ENCODE peak calls at places on chromosomes 5 and 9, in six cellular contexts. One of them, this sample, is unnamed.
A peak's percentile ranks its signal among the peaks of the same experiment; 100 is the strongest.

GRCh38 chr5:167658890-167659289 is 632.6 kb upstream of the WWC1 start:
- DNase-seq in CD8-positive, alpha-beta T cell: no peak
- DNase-seq in lower lobe of right lung: no peak
- DNase-seq in uterus: no peak
- DNase-seq in heart right ventricle: no peak
- DNase-seq in PC-9: no peak
- DNase-seq in this sample: no peak

GRCh38 chr5:103041071-103041676 is 78.8 kb downstream of the GIN1 start:
- DNase-seq in PC-9: peak; percentile 57
- DNase-seq in heart right ventricle: no peak
- DNase-seq in CD8-positive, alpha-beta T cell: no peak
- DNase-seq in uterus: no peak
- DNase-seq in lower lobe of right lung: no peak
- DNase-seq in this sample: no peak

GRCh38 chr9:16825971-16826370 is 44.5 kb downstream of the BNC2 start:
- DNase-seq in CD8-positive, alpha-beta T cell: no peak
- DNase-seq in PC-9: no peak
- DNase-seq in lower lobe of right lung: no peak
- DNase-seq in uterus: no peak
- DNase-seq in heart right ventricle: no peak
- DNase-seq in this sample: no peak

GRCh38 chr9:107932036-107932435 is 442.5 kb upstream of the KLF4 start:
- DNase-seq in PC-9: no peak
- DNase-seq in uterus: no peak
- DNase-seq in lower lobe of right lung: no peak
- DNase-seq in CD8-positive, alpha-beta T cell: no peak
- DNase-seq in heart right ventricle: no peak
- DNase-seq in this sample: no peak

GRCh38 chr9:134426436-134426835 is 100.2 kb downstream of the RXRA start:
- DNase-seq in CD8-positive, alpha-beta T cell: no peak
- DNase-seq in heart right ventricle: no peak
- DNase-seq in uterus: no peak
- DNase-seq in lower lobe of right lung: no peak
- DNase-seq in PC-9: no peak
- DNase-seq in this sample: no peak

GRCh38 chr5:129392681-129393080 is 67.4 kb upstream of the ADAMTS19 start:
- DNase-seq in CD8-positive, alpha-beta T cell: no peak
- DNase-seq in lower lobe of right lung: no peak
- DNase-seq in uterus: no peak
- DNase-seq in PC-9: no peak
- DNase-seq in heart right ventricle: no peak
- DNase-seq in this sample: no peak

GRCh38 chr9:78972303-78973002 is 599.3 kb upstream of the TLE4 start:
- DNase-seq in heart right ventricle: no peak
- DNase-seq in lower lobe of right lung: no peak
- DNase-seq in PC-9: no peak
- DNase-seq in uterus: no peak
- DNase-seq in CD8-positive, alpha-beta T cell: no peak
- DNase-seq in this sample: no peak

GRCh38 chr5:152259702-152260101 is 145.4 kb downstream of the NMUR2 start:
- DNase-seq in lower lobe of right lung: no peak
- DNase-seq in uterus: no peak
- DNase-seq in CD8-positive, alpha-beta T cell: no peak
- DNase-seq in PC-9: no peak
- DNase-seq in heart right ventricle: peak; percentile 9
- DNase-seq in this sample: no peak

GRCh38 chr5:95446560-95447221 is 55.5 kb downstream of the FAM81B start:
- DNase-seq in lower lobe of right lung: no peak
- DNase-seq in CD8-positive, alpha-beta T cell: no peak
- DNase-seq in heart right ventricle: no peak
- DNase-seq in uterus: no peak
- DNase-seq in PC-9: peak; percentile 70
- DNase-seq in this sample: no peak

GRCh38 chr9:114282926-114283325 is 40.0 kb upstream of the ORM1 start:
- DNase-seq in CD8-positive, alpha-beta T cell: no peak
- DNase-seq in PC-9: no peak
- DNase-seq in lower lobe of right lung: peak; percentile 6
- DNase-seq in heart right ventricle: no peak
- DNase-seq in uterus: peak; percentile 35
- DNase-seq in this sample: peak; percentile 42

GRCh38 chr5:113608113-113608551 is 94.6 kb downstream of the YTHDC2 start:
- DNase-seq in heart right ventricle: no peak
- DNase-seq in PC-9: no peak
- DNase-seq in CD8-positive, alpha-beta T cell: no peak
- DNase-seq in lower lobe of right lung: no peak
- DNase-seq in uterus: no peak
- DNase-seq in this sample: no peak

GRCh38 chr5:122773615-122774014 is 1.3 kb upstream of the SNX2 start:
- DNase-seq in heart right ventricle: no peak
- DNase-seq in PC-9: no peak
- DNase-seq in lower lobe of right lung: no peak
- DNase-seq in uterus: no peak
- DNase-seq in CD8-positive, alpha-beta T cell: no peak
- DNase-seq in this sample: no peak

DNA sequence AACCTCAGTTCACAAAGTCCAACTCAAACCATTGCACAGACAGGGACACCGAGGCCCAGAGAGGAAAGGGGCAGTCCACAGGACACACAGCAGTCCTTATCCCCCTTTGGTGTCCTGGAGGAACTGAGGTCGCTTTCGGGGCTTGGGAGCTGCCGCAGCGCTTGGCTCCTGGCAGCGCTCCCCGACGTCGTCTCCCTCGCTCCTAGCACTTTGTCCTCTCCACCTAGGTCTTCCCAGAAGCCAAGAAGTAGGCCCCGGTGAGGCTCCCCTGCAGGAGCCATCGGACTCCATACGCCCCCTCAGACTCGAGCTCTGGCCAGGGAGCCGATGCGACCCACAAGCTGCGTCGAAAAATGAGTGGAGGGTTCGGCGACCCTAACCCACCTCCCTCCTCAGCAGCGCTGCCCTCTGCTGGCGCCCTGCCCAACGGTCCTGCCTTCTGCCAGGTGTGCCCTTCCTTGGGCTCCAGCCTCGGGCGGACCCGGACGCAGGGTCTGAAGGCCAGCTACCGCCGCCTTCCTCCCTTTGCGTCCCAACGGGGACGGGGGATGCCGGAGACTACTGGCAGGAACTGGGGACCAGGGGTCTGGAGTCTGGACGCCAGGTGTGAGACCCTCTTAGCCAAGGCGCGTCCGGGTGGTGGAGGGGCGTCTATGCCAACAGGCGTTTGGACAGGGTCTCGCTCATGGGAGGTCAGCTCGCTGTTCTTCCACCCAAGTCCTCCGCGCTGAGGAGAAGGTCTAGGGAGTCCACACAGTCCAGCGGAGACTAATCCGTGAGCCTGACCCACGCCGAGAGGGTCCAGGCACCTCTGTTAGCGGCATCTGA is 2.1 kb upstream of the PRDM12 start:
- DNase-seq in PC-9: no peak
- DNase-seq in uterus: no peak
- DNase-seq in lower lobe of right lung: no peak
- DNase-seq in heart right ventricle: no peak
- DNase-seq in CD8-positive, alpha-beta T cell: no peak
- DNase-seq in this sample: peak; percentile 80
- H3K4me3 ChIP-seq in PC-9: no peak overlapping the region
- H3K4me3 ChIP-seq in uterus: no peak overlapping the region
- H3K4me3 ChIP-seq in lower lobe of right lung: no peak overlapping the region
- H3K4me3 ChIP-seq in heart right ventricle: no peak overlapping the region
- H3K4me3 ChIP-seq in CD8-positive, alpha-beta T cell: peak overlapping the region; percentile 33
- H3K4me3 ChIP-seq in this sample: no peak overlapping the region

GRCh38 chr5:176812269-176813259 is 2.2 kb downstream of the UNC5A start:
- DNase-seq in PC-9: no peak
- DNase-seq in lower lobe of right lung: no peak
- DNase-seq in uterus: no peak
- DNase-seq in CD8-positive, alpha-beta T cell: no peak
- DNase-seq in heart right ventricle: no peak
- DNase-seq in this sample: peak; percentile 89
- TF ChIP-seq CTCF in PC-9: peak; percentile 76
- TF ChIP-seq CTCF in lower lobe of right lung: peak; percentile 34
- TF ChIP-seq CTCF in uterus: no peak
- TF ChIP-seq CTCF in CD8-positive, alpha-beta T cell: no peak
- TF ChIP-seq CTCF in heart right ventricle: no peak
- TF ChIP-seq CTCF in this sample: peak; percentile 91

GRCh38 chr5:178993236-178993765 is 1.8 kb downstream of the GRM6 start:
- DNase-seq in CD8-positive, alpha-beta T cell: no peak
- DNase-seq in lower lobe of right lung: no peak
- DNase-seq in heart right ventricle: no peak
- DNase-seq in PC-9: no peak
- DNase-seq in uterus: no peak
- DNase-seq in this sample: no peak
- H3K9me3 ChIP-seq in CD8-positive, alpha-beta T cell: no peaks in the 10 kb centered on the region
- H3K9me3 ChIP-seq in lower lobe of right lung: peaks cover 6% of the 10 kb centered on the region
- H3K9me3 ChIP-seq in heart right ventricle: no peaks in the 10 kb centered on the region
- H3K9me3 ChIP-seq in PC-9: no peaks in the 10 kb centered on the region
- H3K9me3 ChIP-seq in uterus: peaks cover 12% of the 10 kb centered on the region
- H3K9me3 ChIP-seq in this sample: peaks cover 11% of the 10 kb centered on the region

GRCh38 chr5:145776886-145777285 is 58.3 kb downstream of the PRELID2 start:
- DNase-seq in CD8-positive, alpha-beta T cell: no peak
- DNase-seq in uterus: no peak
- DNase-seq in heart right ventricle: no peak
- DNase-seq in PC-9: no peak
- DNase-seq in lower lobe of right lung: no peak
- DNase-seq in this sample: no peak
- H3K4me3 ChIP-seq in CD8-positive, alpha-beta T cell: no peak overlapping the region
- H3K4me3 ChIP-seq in uterus: no peak overlapping the region
- H3K4me3 ChIP-seq in heart right ventricle: no peak overlapping the region
- H3K4me3 ChIP-seq in PC-9: no peak overlapping the region
- H3K4me3 ChIP-seq in lower lobe of right lung: no peak overlapping the region
- H3K4me3 ChIP-seq in this sample: no peak overlapping the region

GRCh38 chr9:96232164-96232538 is 69.8 kb downstream of the HSD17B3 start:
- DNase-seq in PC-9: no peak
- DNase-seq in uterus: no peak
- DNase-seq in lower lobe of right lung: no peak
- DNase-seq in heart right ventricle: no peak
- DNase-seq in CD8-positive, alpha-beta T cell: no peak
- DNase-seq in this sample: no peak
- TF ChIP-seq CTCF in PC-9: no peak
- TF ChIP-seq CTCF in uterus: no peak
- TF ChIP-seq CTCF in lower lobe of right lung: no peak
- TF ChIP-seq CTCF in heart right ventricle: no peak
- TF ChIP-seq CTCF in CD8-positive, alpha-beta T cell: no peak
- TF ChIP-seq CTCF in this sample: no peak

GRCh38 chr5:141261238-141261546 is 16.0 kb downstream of the PCDHB15 start:
- DNase-seq in PC-9: no peak
- DNase-seq in heart right ventricle: no peak
- DNase-seq in CD8-positive, alpha-beta T cell: no peak
- DNase-seq in uterus: no peak
- DNase-seq in lower lobe of right lung: no peak
- DNase-seq in this sample: no peak
- H3K9me3 ChIP-seq in PC-9: peaks cover 50% of the 10 kb centered on the region
- H3K9me3 ChIP-seq in heart right ventricle: peaks cover 42% of the 10 kb centered on the region
- H3K9me3 ChIP-seq in CD8-positive, alpha-beta T cell: peaks cover 40% of the 10 kb centered on the region
- H3K9me3 ChIP-seq in uterus: peaks cover 100% of the 10 kb centered on the region
- H3K9me3 ChIP-seq in lower lobe of right lung: peaks cover 100% of the 10 kb centered on the region
- H3K9me3 ChIP-seq in this sample: peaks cover 90% of the 10 kb centered on the region

GRCh38 chr9:126205260-126205659 is 121.4 kb upstream of the MVB12B start:
- DNase-seq in lower lobe of right lung: no peak
- DNase-seq in uterus: no peak
- DNase-seq in CD8-positive, alpha-beta T cell: no peak
- DNase-seq in PC-9: no peak
- DNase-seq in heart right ventricle: no peak
- DNase-seq in this sample: peak; percentile 18

GRCh38 chr9:126204708-126205225 is 121.9 kb upstream of the MVB12B start:
- DNase-seq in CD8-positive, alpha-beta T cell: no peak
- DNase-seq in heart right ventricle: no peak
- DNase-seq in PC-9: no peak
- DNase-seq in lower lobe of right lung: no peak
- DNase-seq in uterus: no peak
- DNase-seq in this sample: no peak

GRCh38 chr9:126206099-126206498 is 120.5 kb upstream of the MVB12B start:
- DNase-seq in CD8-positive, alpha-beta T cell: no peak
- DNase-seq in lower lobe of right lung: no peak
- DNase-seq in heart right ventricle: no peak
- DNase-seq in uterus: no peak
- DNase-seq in PC-9: no peak
- DNase-seq in this sample: peak; percentile 32

GRCh38 chr9:126203313-126203712 is 123.3 kb upstream of the MVB12B start:
- DNase-seq in uterus: no peak
- DNase-seq in PC-9: no peak
- DNase-seq in heart right ventricle: no peak
- DNase-seq in CD8-positive, alpha-beta T cell: no peak
- DNase-seq in lower lobe of right lung: no peak
- DNase-seq in this sample: peak; percentile 58

GRCh38 chr9:126204197-126204596 is 122.4 kb upstream of the MVB12B start:
- DNase-seq in CD8-positive, alpha-beta T cell: no peak
- DNase-seq in heart right ventricle: no peak
- DNase-seq in uterus: no peak
- DNase-seq in lower lobe of right lung: no peak
- DNase-seq in PC-9: no peak
- DNase-seq in this sample: peak; percentile 24
- H3K4me3 ChIP-seq in CD8-positive, alpha-beta T cell: no peak overlapping the region
- H3K4me3 ChIP-seq in heart right ventricle: no peak overlapping the region
- H3K4me3 ChIP-seq in uterus: no peak overlapping the region
- H3K4me3 ChIP-seq in lower lobe of right lung: no peak overlapping the region
- H3K4me3 ChIP-seq in PC-9: no peak overlapping the region
- H3K4me3 ChIP-seq in this sample: no peak overlapping the region